ENCODE peak calls at places on chromosomes 5 and 9, in nine cellular contexts. D is heart left ventricle, O is ovary, V is endothelial cell of umbilical vein, S is GM12892, N is spleen, W is gastrocnemius medialis, E is tibial nerve, X is uterus. K is an unnamed sample.

GRCh38 chr5:102971693-102972293 is 148.1 kb downstream of the GIN1 start:
- DNase-seq in O (no peak), E (no peak), W (no peak), D (no peak), X (no peak), N (no peak), V (peak), S (no peak), K (peak)

GRCh38 chr9:17810728-17811634 is 232.1 kb downstream of the SH3GL2 start:
- DNase-seq in O (peak), S (no peak), W (no peak), X (peak), E (peak), V (peak), D (peak), N (no peak), K (peak)

GRCh38 chr9:33924978-33925797 is 108.2 kb downstream of the UBE2R2 start:
- DNase-seq in D (peak), X (peak), N (no peak), V (peak), E (no peak), W (no peak), O (peak), S (no peak), K (peak)

GRCh38 chr9:37859043-37859442 is 44.9 kb downstream of the SLC25A51 start:
- DNase-seq in O (no peak), E (no peak), X (no peak), S (no peak), W (no peak), N (no peak), D (no peak), V (peak), K (no peak)

GRCh38 chr5:76867827-76868693 is 18.2 kb downstream of the S100Z start:
- DNase-seq in O (peak), V (peak), W (no peak), X (peak), N (no peak), S (no peak), D (peak), E (peak), K (peak)

GRCh38 chr9:22030101-22030598 is 21.0 kb upstream of the CDKN2B start:
- DNase-seq in O (no peak), V (peak), W (no peak), D (no peak), N (no peak), S (no peak), X (no peak), E (no peak), K (no peak)

GRCh38 chr9:104748359-104749031 is 1.0 kb downstream of the NIPSNAP3A start:
- DNase-seq in N (no peak), O (no peak), V (peak), S (no peak), E (no peak), X (no peak), W (no peak), D (no peak), K (peak)

GRCh38 chr9:121464968-121465367 is 34.7 kb downstream of the GGTA1 start:
- DNase-seq in V (no peak), S (no peak), O (no peak), W (no peak), X (no peak), D (no peak), N (no peak), E (no peak), K (no peak)

GRCh38 chr5:65695162-65695755 is 26.6 kb downstream of the SGTB start:
- DNase-seq in O (no peak), W (no peak), N (no peak), E (no peak), S (no peak), X (no peak), D (no peak), V (no peak), K (no peak)

GRCh38 chr5:111159845-111160244 is 64.3 kb upstream of the CAMK4 start:
- DNase-seq in V (no peak), D (no peak), S (no peak), O (no peak), E (no peak), X (no peak), W (no peak), N (no peak), K (no peak)

GRCh38 chr5:128674837-128675446 is 136.9 kb upstream of the FBN2 start:
- DNase-seq in D (no peak), O (no peak), X (no peak), S (no peak), E (no peak), V (peak), W (no peak), N (no peak), K (peak)

GRCh38 chr5:10563940-10564837 is at the start of gene ANKRD33B:
- DNase-seq in O (peak), E (peak), X (peak), D (peak), V (peak), S (peak), N (peak), W (no peak), K (peak)

GRCh38 chr9:112198646-112199045 is 23.5 kb upstream of the SUSD1 start:
- DNase-seq in O (no peak), N (no peak), V (no peak), D (no peak), W (no peak), E (no peak), X (no peak), S (no peak), K (no peak)

GRCh38 chr5:89878140-89878570 is 531.4 kb downstream of the CETN3 start:
- DNase-seq in N (no peak), E (no peak), S (no peak), V (peak), X (no peak), D (no peak), O (no peak), W (no peak), K (peak)

GRCh38 chr5:135191084-135191826 is 157.2 kb upstream of the PITX1 start:
- DNase-seq in E (peak), W (peak), N (peak), S (peak), X (peak), O (peak), D (peak), V (peak), K (peak)

GRCh38 chr9:81146684-81147337 is 542.5 kb downstream of the TLE1 start:
- DNase-seq in W (no peak), V (no peak), X (no peak), N (no peak), D (no peak), S (no peak), E (no peak), O (no peak), K (peak)

GRCh38 chr9:133106511-133107244 is 14.4 kb downstream of the RALGDS start:
- DNase-seq in D (no peak), O (no peak), V (no peak), S (no peak), X (peak), E (no peak), W (peak), N (peak), K (no peak)

GRCh38 chr5:154081246-154081645 is 42.5 kb downstream of the MFAP3 start:
- DNase-seq in V (no peak), E (no peak), N (no peak), O (no peak), X (no peak), S (no peak), W (no peak), D (no peak), K (no peak)

GRCh38 chr9:72145093-72145492 is 4.1 kb upstream of the GDA start:
- DNase-seq in E (no peak), X (no peak), V (no peak), O (no peak), N (no peak), D (no peak), S (no peak), W (no peak), K (no peak)

GRCh38 chr9:121498487-121499176 is 1.0 kb downstream of the GGTA1 start:
- DNase-seq in E (no peak), N (peak), S (peak), V (no peak), W (peak), O (peak), X (peak), D (peak), K (no peak)

GRCh38 chr9:83413367-83413766 is 124.8 kb downstream of the FRMD3 start:
- DNase-seq in W (no peak), E (no peak), X (no peak), O (no peak), S (no peak), V (no peak), N (no peak), D (no peak), K (no peak)

GRCh38 chr9:95313010-95313498 is 4.5 kb downstream of the FANCC start:
- DNase-seq in V (peak), D (peak), N (peak), O (peak), W (peak), S (no peak), X (peak), E (no peak), K (peak)

GRCh38 chr9:27196383-27196782 is 87.4 kb downstream of the TEK start:
- DNase-seq in X (no peak), S (no peak), V (no peak), E (no peak), W (no peak), O (no peak), D (no peak), N (no peak), K (no peak)

GRCh38 chr5:87069974-87070608 is 197.6 kb upstream of the RASA1 start:
- DNase-seq in X (no peak), D (no peak), E (no peak), O (no peak), V (peak), S (no peak), W (no peak), N (no peak), K (no peak)

GRCh38 chr5:14028188-14028587 is 83.7 kb upstream of the DNAH5 start:
- DNase-seq in E (no peak), X (no peak), S (no peak), N (no peak), V (no peak), W (no peak), D (no peak), O (no peak), K (no peak)

GRCh38 chr5:103620851-103621547 is 58.4 kb upstream of the NUDT12 start:
- DNase-seq in E (no peak), W (no peak), O (no peak), V (no peak), S (no peak), X (no peak), N (no peak), D (no peak), K (no peak)

GRCh38 chr5:38650540-38651275 is 94.3 kb upstream of the LIFR start:
- DNase-seq in S (no peak), N (no peak), O (no peak), D (no peak), V (peak), W (no peak), E (no peak), X (no peak), K (no peak)

GRCh38 chr9:72173080-72173479 is 23.8 kb downstream of the GDA start:
- DNase-seq in X (no peak), D (no peak), E (no peak), W (no peak), V (no peak), N (no peak), S (no peak), O (no peak), K (no peak)

GRCh38 chr5:78776637-78777036 is 128.1 kb upstream of the LHFPL2 start:
- DNase-seq in E (no peak), S (no peak), D (no peak), X (no peak), O (no peak), W (no peak), V (no peak), N (no peak), K (no peak)

GRCh38 chr9:110016340-110016739 is 191.6 kb downstream of the C9orf152 start:
- DNase-seq in D (no peak), W (no peak), O (no peak), X (no peak), V (peak), S (no peak), N (no peak), E (no peak), K (no peak)

GRCh38 chr9:121235512-121235911 is 32.5 kb upstream of the GSN start:
- DNase-seq in O (no peak), D (no peak), X (no peak), E (no peak), S (no peak), W (no peak), N (no peak), V (no peak), K (no peak)

GRCh38 chr5:157350939-157351338 is 85.0 kb downstream of the CYFIP2 start:
- DNase-seq in O (no peak), W (no peak), V (no peak), S (no peak), E (no peak), X (no peak), N (no peak), D (no peak), K (no peak)

GRCh38 chr5:139658928-139659667 is 10.9 kb downstream of the CXXC5 start:
- DNase-seq in V (peak), S (no peak), O (no peak), X (peak), W (peak), D (peak), E (no peak), N (no peak), K (peak)
- TF ChIP-seq POLR2A in V (no peak), S (no peak), O (no peak), X (no peak), W (peak), D (peak), E (no peak), N (no peak), K (peak)

GRCh38 chr5:94618029-94618492 is 343 bp downstream of the KIAA0825 start:
- DNase-seq in X (peak), E (peak), D (peak), N (no peak), O (no peak), W (peak), V (peak), S (peak), K (peak)

GRCh38 chr5:94621763-94622162 is 3.3 kb downstream of the SLF1 start:
- DNase-seq in O (no peak), E (no peak), X (no peak), S (no peak), D (no peak), W (no peak), N (no peak), V (no peak), K (no peak)

GRCh38 chr5:94615843-94616242 is 2.6 kb downstream of the KIAA0825 start:
- DNase-seq in E (no peak), W (no peak), S (no peak), D (no peak), X (no peak), O (no peak), N (no peak), V (no peak), K (no peak)

GRCh38 chr5:94620257-94620656 is 1.8 kb downstream of the SLF1 start:
- DNase-seq in N (no peak), O (no peak), D (no peak), S (no peak), X (no peak), E (no peak), W (no peak), V (no peak), K (no peak)

GRCh38 chr5:94618493-94619328 is at the start of the genes KIAA0825 and SLF1:
- DNase-seq in E (peak), S (peak), O (peak), N (peak), W (peak), V (peak), X (peak), D (peak), K (peak)
- TF ChIP-seq POLR2A in E (no peak), S (peak), O (no peak), N (no peak), W (no peak), V (peak), X (no peak), D (peak), K (peak)

GRCh38 chr5:141866111-141866510 is 12.1 kb downstream of the PCDH1 start:
- DNase-seq in D (no peak), S (no peak), W (no peak), N (peak), E (no peak), O (no peak), X (no peak), V (no peak), K (no peak)
- TF ChIP-seq POLR2A in D (no peak), S (no peak), W (no peak), N (no peak), E (no peak), O (no peak), X (no peak), V (no peak), K (no peak)

GRCh38 chr5:168313596-168314204 is 22.3 kb downstream of the WWC1 start:
- DNase-seq in S (no peak), N (peak), V (no peak), D (no peak), X (no peak), W (no peak), E (no peak), O (no peak), K (no peak)

GRCh38 chr5:168314735-168315411 is 23.4 kb downstream of the WWC1 start:
- DNase-seq in N (peak), V (no peak), W (no peak), O (peak), X (no peak), S (no peak), D (no peak), E (no peak), K (no peak)

GRCh38 chr5:168315416-168315990 is 24.1 kb downstream of the WWC1 start:
- DNase-seq in W (no peak), X (no peak), O (no peak), D (no peak), N (peak), S (no peak), V (no peak), E (no peak), K (no peak)

GRCh38 chr5:168311061-168311566 is 19.7 kb downstream of the WWC1 start:
- DNase-seq in E (no peak), D (no peak), S (no peak), X (no peak), W (no peak), O (no peak), V (no peak), N (peak), K (no peak)

DNA sequence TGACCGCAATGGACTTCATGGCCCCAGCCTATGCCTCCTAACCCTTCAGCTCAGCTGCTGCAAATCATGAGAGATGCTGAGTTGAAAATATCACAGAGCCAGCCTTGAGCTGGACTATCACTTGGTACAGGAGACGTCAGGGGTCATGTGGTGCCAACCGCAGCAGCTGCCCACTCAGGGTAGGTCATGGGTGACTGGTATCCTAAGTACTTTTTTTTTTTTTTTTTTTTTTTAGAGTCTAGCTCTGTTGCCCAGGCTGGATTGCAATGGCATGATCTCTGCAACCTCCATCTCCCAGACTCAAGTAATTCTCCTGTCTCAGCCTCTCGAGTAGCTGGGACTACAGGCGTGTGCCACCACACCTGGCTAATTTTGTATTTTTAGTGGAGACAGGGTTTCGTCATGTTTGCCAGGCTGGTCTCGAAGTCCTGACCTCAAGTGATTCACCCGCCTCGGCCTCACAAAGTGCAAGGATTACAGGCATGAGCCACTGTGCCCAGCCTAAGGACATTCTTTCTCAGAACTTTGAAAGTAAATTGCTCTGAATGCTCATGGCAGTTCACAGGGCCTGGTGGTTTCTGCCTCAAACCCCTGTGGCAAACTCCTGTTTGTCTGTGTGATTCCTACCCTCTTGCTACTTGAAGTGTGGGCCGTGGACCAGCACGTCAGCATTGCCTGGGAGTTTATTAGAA is 21.3 kb downstream of the WWC1 start:
- DNase-seq in E (no peak), V (no peak), O (no peak), D (no peak), N (peak), X (no peak), S (no peak), W (no peak), K (no peak)
- TF ChIP-seq POLR2A in E (no peak), V (no peak), O (no peak), D (no peak), N (no peak), X (no peak), S (no peak), W (no peak), K (no peak)

GRCh38 chr9:131276107-131276888 is at the start of gene FAM78A:
- DNase-seq in N (peak), W (no peak), V (peak), E (no peak), X (no peak), D (peak), S (no peak), O (peak), K (no peak)
- TF ChIP-seq POLR2A in N (no peak), W (peak), V (no peak), E (no peak), X (no peak), D (no peak), S (no peak), O (no peak), K (no peak)

DNA sequence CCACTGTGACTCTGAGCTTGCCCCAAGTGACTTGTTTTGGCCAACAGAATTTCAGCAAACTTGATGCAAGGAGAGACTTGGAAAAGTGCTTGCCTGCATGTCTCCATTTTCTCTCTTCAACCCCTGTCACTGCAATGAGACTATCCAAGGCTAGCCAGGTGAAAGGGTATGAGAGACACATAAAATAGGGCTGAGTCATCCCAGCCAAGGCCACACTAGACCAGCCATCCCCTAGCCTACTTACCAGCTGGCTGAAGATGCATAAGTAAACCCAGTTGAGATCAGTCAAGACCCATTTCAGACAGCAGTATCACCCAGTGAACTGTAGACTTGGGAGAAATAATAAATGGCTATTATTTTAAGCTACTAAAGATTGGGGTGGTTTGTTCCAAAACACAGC is 52.9 kb upstream of the VLDLR start:
- DNase-seq in D (no peak), X (no peak), N (no peak), E (no peak), W (no peak), V (no peak), S (no peak), O (no peak), K (no peak)
- TF ChIP-seq POLR2A in D (no peak), X (no peak), N (no peak), E (no peak), W (no peak), V (no peak), S (no peak), O (no peak), K (no peak)

DNA sequence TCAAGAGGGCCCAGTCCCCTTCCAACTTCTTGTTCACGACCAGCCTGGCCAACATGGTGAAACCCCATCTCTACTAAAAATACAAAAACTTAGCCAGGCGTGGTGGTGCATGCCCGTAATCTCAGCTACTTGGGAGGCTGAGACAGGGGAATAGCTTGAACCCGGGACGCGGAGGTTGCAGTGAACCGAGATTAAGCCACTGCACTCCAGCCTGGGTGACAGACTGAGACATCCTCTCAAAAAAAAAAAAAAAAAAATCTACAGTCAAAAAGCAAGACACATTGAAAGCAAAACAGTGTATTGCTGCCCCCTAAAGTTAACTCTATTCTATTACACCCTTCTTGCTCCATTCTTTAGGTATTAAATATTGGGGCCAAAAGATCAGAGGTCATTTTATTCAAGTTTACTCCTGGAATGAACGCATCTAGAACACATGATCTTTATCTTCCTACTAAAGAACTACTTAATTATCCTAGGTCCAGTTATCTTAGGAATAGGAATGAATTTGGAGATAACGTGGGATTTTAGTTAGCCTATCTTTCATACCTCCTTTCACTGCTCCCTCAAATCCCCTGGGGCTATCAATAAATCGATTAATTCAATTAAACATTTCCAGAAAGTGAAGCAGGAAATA is 2.4 kb downstream of the ATG12 start:
- DNase-seq in W (no peak), S (no peak), D (no peak), E (no peak), O (peak), N (peak), V (peak), X (no peak), K (no peak)
- TF ChIP-seq POLR2A in W (no peak), S (no peak), D (no peak), E (no peak), O (no peak), N (no peak), V (no peak), X (no peak), K (no peak)

K was measured in H54.